ENCODE peak calls at places on chromosomes 16 and 17, in four cellular contexts. B is left ventricle myocardium inferior, C is testis, F is cardiac muscle cell. A is an unnamed sample. For H3K4me1, the result is how much of the 10 kb centered on the place peaks cover.

GRCh38 chr17:17235212-17236174 is 1.5 kb downstream of the FLCN start:
- DNase-seq in B (no peak), F (no peak), C (peak), A (no peak)

GRCh38 chr16:49858200-49859129 is 2.6 kb upstream of the ZNF423 start:
- DNase-seq in B (peak), C (peak), F (peak), A (peak)

GRCh38 chr17:68048996-68049395 is 13.5 kb downstream of the KPNA2 start:
- DNase-seq in B (no peak), F (no peak), C (no peak), A (no peak)

GRCh38 chr16:48846277-48846676 is 236.3 kb upstream of the N4BP1 start:
- DNase-seq in B (no peak), C (no peak), F (no peak), A (no peak)

GRCh38 chr16:72847187-72848044 is 200.5 kb downstream of the ZFHX3 start:
- DNase-seq in C (peak), B (no peak), F (peak), A (peak)

GRCh38 chr16:86444274-86445060 is 65.9 kb upstream of the FOXF1 start:
- DNase-seq in C (no peak), F (peak), B (no peak), A (no peak)

GRCh38 chr16:5041604-5042133 is 7.9 kb upstream of the NAGPA start:
- DNase-seq in B (no peak), F (peak), C (no peak), A (no peak)

GRCh38 chr16:57343131-57343731 is 15.4 kb upstream of the CCL22 start:
- DNase-seq in C (no peak), B (no peak), F (no peak), A (no peak)

GRCh38 chr16:55809386-55809785 is 23.5 kb downstream of the CES1 start:
- DNase-seq in C (no peak), F (no peak), B (no peak), A (no peak)

GRCh38 chr16:50997679-50998078 is 153.4 kb downstream of the SALL1 start:
- DNase-seq in C (no peak), B (no peak), F (no peak), A (no peak)

GRCh38 chr16:87824991-87825841 is 44.1 kb downstream of the SLC7A5 start:
- DNase-seq in C (no peak), F (no peak), B (no peak), A (peak)

GRCh38 chr17:80568246-80568645 is 23.6 kb downstream of the RPTOR start:
- DNase-seq in C (no peak), F (no peak), B (no peak), A (no peak)

GRCh38 chr17:13750783-13751484 is 149.2 kb upstream of the HS3ST3A1 start:
- DNase-seq in C (no peak), F (peak), B (no peak), A (no peak)

GRCh38 chr16:8905168-8905762 is 23.1 kb downstream of the LITAFD start:
- DNase-seq in C (no peak), F (peak), B (no peak), A (no peak)

GRCh38 chr17:18035704-18036103 is 3.3 kb downstream of the ATPAF2 start:
- DNase-seq in C (no peak), F (no peak), B (no peak), A (no peak)

GRCh38 chr16:11400076-11400475 is 54.8 kb downstream of the RMI2 start:
- DNase-seq in C (no peak), F (no peak), B (no peak), A (no peak)

GRCh38 chr16:27199747-27200146 is 3.6 kb upstream of the KDM8 start:
- DNase-seq in B (no peak), C (no peak), F (no peak), A (no peak)

GRCh38 chr17:1060991-1061390 is 64.1 kb downstream of the TIMM22 start:
- DNase-seq in B (no peak), C (no peak), F (peak), A (no peak)

GRCh38 chr17:71192848-71193247 is 928.0 kb upstream of the SOX9 start:
- DNase-seq in F (no peak), C (no peak), B (no peak), A (no peak)

GRCh38 chr16:87465306-87465705 is 27.5 kb downstream of the ZCCHC14 start:
- DNase-seq in F (peak), C (peak), B (peak), A (no peak)

GRCh38 chr17:76130473-76130872 is 10.6 kb downstream of the FOXJ1 start:
- DNase-seq in B (no peak), F (no peak), C (no peak), A (no peak)

GRCh38 chr16:81711609-81712329 is 67.3 kb upstream of the PLCG2 start:
- DNase-seq in C (no peak), F (peak), B (peak), A (no peak)

GRCh38 chr17:74659898-74660297 is 36.4 kb upstream of the CD300E start:
- DNase-seq in C (no peak), B (no peak), F (no peak), A (no peak)

GRCh38 chr17:16491703-16492612 is at the start of gene LRRC75A:
- DNase-seq in B (peak), F (peak), C (peak), A (no peak)

GRCh38 chr17:79540306-79540705 is 70.5 kb downstream of the RBFOX3 start:
- DNase-seq in B (no peak), F (no peak), C (no peak), A (no peak)

GRCh38 chr17:27669850-27670249 is 38.9 kb downstream of the LGALS9 start:
- DNase-seq in F (no peak), B (no peak), C (no peak), A (no peak)

GRCh38 chr16:3938843-3939624 is 58.5 kb upstream of the CREBBP start:
- DNase-seq in B (peak), C (peak), F (peak), A (peak)

GRCh38 chr17:7019406-7019805 is 3.4 kb upstream of the BCL6B start:
- DNase-seq in C (no peak), B (no peak), F (no peak), A (no peak)

GRCh38 chr17:7019839-7020519 is 2.9 kb upstream of the BCL6B start:
- DNase-seq in B (no peak), C (peak), F (peak), A (no peak)

GRCh38 chr17:7017827-7018200 is 5.0 kb upstream of the BCL6B start:
- DNase-seq in C (no peak), F (no peak), B (no peak), A (no peak)

GRCh38 chr17:7016886-7017826 is 4.7 kb downstream of the RNASEK start:
- DNase-seq in C (no peak), B (no peak), F (no peak), A (no peak)

GRCh38 chr17:7018331-7018964 is 4.4 kb upstream of the BCL6B start:
- DNase-seq in C (peak), B (no peak), F (no peak), A (no peak)
- H3K4me1 ChIP-seq in C (under half), B (half or more), F (under half), A (under half)

DNA sequence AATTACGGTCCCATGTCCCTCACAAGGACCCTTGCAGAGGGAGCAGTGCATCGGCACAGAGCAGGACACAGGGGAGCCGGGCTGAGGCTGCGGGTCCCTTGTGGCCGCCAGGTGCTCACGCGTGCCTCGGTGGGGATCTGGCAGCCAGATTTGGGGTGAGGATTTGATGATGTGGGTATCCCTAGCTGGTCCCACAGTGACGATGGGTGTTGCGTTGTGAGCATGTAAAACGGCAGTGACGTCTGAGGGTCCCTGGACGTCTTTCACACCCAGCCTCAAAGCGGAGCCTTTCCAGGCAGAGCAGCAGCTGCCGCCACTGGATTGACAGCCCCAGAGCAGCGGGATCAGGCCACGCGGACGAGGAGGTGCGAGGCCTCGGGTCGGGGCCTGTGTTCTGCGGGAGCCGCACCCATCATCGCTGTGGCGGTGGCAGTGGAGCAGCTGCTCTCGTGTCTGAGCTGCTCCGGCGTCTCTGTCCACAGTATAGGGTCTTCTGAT is 54.6 kb downstream of the WDR45B start:
- DNase-seq in F (peak), C (no peak), B (no peak), A (no peak)
- H3K4me1 ChIP-seq in F (under half), C (under half), B (half or more), A (under half)

DNA sequence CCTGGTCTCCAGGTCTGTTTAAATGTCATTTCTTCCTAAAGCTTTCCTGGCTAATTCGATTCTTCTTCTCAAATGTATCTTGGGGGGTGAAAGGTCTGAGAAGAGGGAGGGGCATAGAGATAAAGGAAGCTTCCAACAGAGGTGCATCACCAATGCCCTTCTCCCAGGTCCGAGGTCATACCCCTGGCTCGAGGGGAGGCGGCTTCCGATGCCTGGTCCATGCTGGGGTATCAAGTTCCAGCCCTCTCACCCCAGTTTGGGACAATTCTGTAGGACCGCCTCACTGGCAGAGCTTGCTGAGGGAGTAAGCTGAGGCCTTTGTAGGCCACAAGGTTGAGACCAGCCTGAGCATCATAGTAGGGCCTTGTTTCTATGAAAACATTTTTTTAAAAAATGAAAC is 10.3 kb upstream of the CEP20 start:
- DNase-seq in F (no peak), B (no peak), C (no peak), A (no peak)
- H3K4me1 ChIP-seq in F (under half), B (under half), C (under half), A (under half)

DNA sequence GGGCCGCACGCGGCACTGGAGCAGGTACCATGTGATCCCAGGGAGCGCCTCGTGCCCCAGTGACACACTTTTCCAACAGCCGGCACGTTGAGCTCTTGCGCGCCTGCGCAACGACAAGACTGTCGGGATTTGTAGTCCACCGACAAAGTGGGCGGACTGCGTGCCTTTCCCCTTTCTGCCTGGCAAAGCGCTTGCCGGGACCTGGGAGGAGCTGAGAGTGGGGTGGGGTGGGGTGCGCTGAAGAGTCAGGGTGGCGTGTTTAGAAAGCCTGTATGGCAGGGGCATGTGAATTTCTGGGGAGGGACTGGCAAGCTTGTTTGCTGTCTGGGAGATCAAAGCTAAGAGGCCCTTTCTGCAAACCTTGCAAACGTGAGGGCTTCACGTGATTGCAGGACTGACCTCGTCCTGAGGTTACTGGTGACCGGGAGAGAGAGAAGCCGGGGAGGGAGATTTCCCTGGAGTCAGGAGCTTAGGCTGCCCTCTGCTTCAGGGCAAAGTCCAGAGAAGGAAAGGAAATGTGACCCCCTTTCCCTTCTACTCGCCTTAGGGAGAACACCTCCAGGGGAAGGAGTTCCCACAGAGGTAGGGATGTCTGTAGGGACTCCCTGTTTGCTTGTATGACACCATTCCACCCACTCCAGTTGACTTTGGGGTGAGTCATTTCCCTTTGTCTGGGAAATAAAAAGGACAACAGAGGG is 429 bp upstream of the NR1D1 start:
- DNase-seq in C (peak), B (peak), F (peak), A (peak)
- H3K4me1 ChIP-seq in C (half or more), B (half or more), F (under half), A (under half)

DNA sequence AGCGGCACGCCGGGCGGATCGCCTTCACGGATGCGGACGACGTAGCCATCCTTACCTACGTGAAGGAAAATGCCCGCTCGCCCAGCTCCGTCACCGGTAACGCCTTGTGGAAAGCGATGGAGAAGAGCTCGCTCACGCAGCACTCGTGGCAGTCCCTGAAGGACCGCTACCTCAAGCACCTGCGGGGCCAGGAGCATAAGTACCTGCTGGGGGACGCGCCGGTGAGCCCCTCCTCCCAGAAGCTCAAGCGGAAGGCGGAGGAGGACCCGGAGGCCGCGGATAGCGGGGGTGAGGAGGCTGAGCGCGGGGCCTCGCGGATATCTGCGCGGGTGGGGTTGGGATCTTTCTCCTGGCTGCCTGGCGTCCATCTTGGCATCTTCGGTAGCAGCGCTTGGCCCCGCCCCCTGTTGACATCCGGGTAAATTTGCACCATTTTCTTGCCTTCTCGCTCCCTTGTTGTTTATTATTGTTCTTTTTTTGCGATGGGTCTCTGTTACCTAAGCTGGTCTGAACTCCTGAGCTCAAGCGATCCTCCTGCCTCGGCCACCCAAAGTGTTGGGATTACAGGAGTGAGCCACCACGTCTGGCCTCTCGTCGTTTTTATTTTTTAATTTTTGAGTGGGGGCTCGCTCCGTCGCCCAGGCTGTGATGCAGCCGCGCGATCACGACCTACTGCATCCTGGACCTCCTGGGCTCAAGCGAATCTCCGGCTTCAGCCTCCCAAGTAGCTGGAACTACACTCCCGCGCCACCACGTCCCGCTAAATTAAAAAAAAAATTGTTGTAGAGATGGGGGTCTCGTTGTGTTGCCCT is 898 bp downstream of the TERF2IP start:
- DNase-seq in C (peak), F (peak), B (peak), A (peak)
- H3K4me1 ChIP-seq in C (under half), F (under half), B (half or more), A (under half)

GRCh38 chr16:66376114-66376513 is 9.6 kb downstream of the CDH5 start:
- DNase-seq in C (no peak), B (no peak), F (no peak), A (no peak)
- H3K4me1 ChIP-seq in C (under half), B (half or more), F (under half), A (under half)

DNA sequence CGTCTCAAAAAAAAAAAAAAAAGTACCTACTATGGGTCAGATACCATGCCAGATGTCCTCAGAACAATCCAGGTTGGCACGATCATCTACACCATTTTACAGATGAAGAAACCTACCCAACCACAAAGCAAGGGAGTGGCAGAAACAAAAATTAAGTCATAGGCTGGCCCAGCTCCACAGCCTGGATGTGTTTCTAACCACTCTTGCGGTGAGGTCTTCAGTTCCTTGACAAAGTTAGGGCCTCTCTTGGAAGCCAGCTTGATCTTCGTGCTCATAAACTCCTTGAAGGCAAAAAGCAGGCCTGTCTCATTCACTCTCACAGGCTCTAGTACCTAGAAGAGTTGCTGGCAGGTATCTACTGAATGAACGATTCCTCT is 6.2 kb downstream of the GGA2 start:
- DNase-seq in C (no peak), B (no peak), F (peak), A (no peak)
- H3K4me1 ChIP-seq in C (under half), B (half or more), F (under half), A (under half)